ENCODE peak calls at places on chromosomes 7 and 10, in four cellular contexts. Q is gastrocnemius medialis, K is upper lobe of right lung, E is fibroblast of lung. M is an unnamed sample.

GRCh38 chr10:99698504-99699080 is 33.3 kb downstream of the COX15 start:
- DNase-seq in Q (no peak), K (no peak), E (no peak), M (no peak)

GRCh38 chr10:90652519-90652918 is 205.3 kb downstream of the HTR7 start:
- DNase-seq in Q (no peak), K (no peak), E (peak; percentile 45), M (no peak)

GRCh38 chr10:45470098-45471012 is 96.3 kb downstream of the ALOX5 start:
- DNase-seq in Q (no peak), K (no peak), E (peak; percentile 87), M (no peak)

GRCh38 chr7:91266067-91266930 is 2.1 kb downstream of the FZD1 start:
- DNase-seq in Q (no peak), K (peak; percentile 67), E (peak; percentile 41), M (no peak)

GRCh38 chr7:36253699-36254098 is 100.6 kb downstream of the EEPD1 start:
- DNase-seq in Q (no peak), K (no peak), E (no peak), M (no peak)

GRCh38 chr7:157668884-157669767 is 332.3 kb downstream of the DNAJB6 start:
- DNase-seq in Q (no peak), K (peak; percentile 57), E (no peak), M (no peak)

GRCh38 chr10:19862811-19863515 is 46.7 kb downstream of the PLXDC2 start:
- DNase-seq in Q (no peak), K (no peak), E (no peak), M (no peak)

GRCh38 chr10:128178319-128178937 is 52.2 kb upstream of the MKI67 start:
- DNase-seq in Q (no peak), K (no peak), E (peak; percentile 4), M (no peak)

GRCh38 chr7:93923291-93923690 is 1.8 kb downstream of the GNG11 start:
- DNase-seq in Q (no peak), K (no peak), E (no peak), M (no peak)

GRCh38 chr10:75814071-75814470 is 382.6 kb downstream of the LRMDA start:
- DNase-seq in Q (no peak), K (no peak), E (peak; percentile 3), M (no peak)

GRCh38 chr7:151123485-151124204 is 37.4 kb downstream of the AGAP3 start:
- DNase-seq in Q (peak; percentile 66), K (peak; percentile 89), E (peak; percentile 64), M (peak; percentile 83)

GRCh38 chr10:27100800-27101347 is 580 bp upstream of the ANKRD26 start:
- DNase-seq in Q (no peak), K (no peak), E (no peak), M (peak; percentile 72)

GRCh38 chr7:120190566-120190965 is 82.4 kb upstream of the KCND2 start:
- DNase-seq in Q (no peak), K (no peak), E (no peak), M (no peak)

GRCh38 chr10:97782455-97783228 is 10.8 kb upstream of the SFRP5 start:
- DNase-seq in Q (peak; percentile 24), K (no peak), E (no peak), M (no peak)

GRCh38 chr10:120456143-120456625 is 843 bp upstream of the PLPP4 start:
- DNase-seq in Q (no peak), K (no peak), E (no peak), M (no peak)

GRCh38 chr7:32616625-32617024 is 121.3 kb downstream of the AVL9 start:
- DNase-seq in Q (peak; percentile 34), K (no peak), E (peak; percentile 94), M (no peak)

GRCh38 chr10:46264737-46265368 is 21.9 kb upstream of the ANTXRL start:
- DNase-seq in Q (no peak), K (no peak), E (no peak), M (peak; percentile 59)

GRCh38 chr7:147984265-147984664 is 606.3 kb upstream of the C7orf33 start:
- DNase-seq in Q (no peak), K (no peak), E (no peak), M (no peak)

GRCh38 chr7:31772211-31772610 is 85.2 kb downstream of the PPP1R17 start:
- DNase-seq in Q (no peak), K (no peak), E (no peak), M (no peak)

GRCh38 chr7:151680810-151681209 is 161.1 kb upstream of the RHEB start:
- DNase-seq in Q (peak; percentile 37), K (no peak), E (no peak), M (no peak)

GRCh38 chr10:133127291-133128125 is 32.5 kb upstream of the KNDC1 start:
- DNase-seq in Q (no peak), K (peak; percentile 35), E (no peak), M (no peak)

GRCh38 chr10:49347827-49348226 is 48.1 kb downstream of the DRGX start:
- DNase-seq in Q (no peak), K (no peak), E (no peak), M (peak; percentile 58)

GRCh38 chr7:8217200-8218068 is 44.5 kb downstream of the ICA1 start:
- DNase-seq in Q (no peak), K (no peak), E (peak; percentile 52), M (no peak)

GRCh38 chr7:4682621-4683042 is 537 bp downstream of the FOXK1 start:
- DNase-seq in Q (peak; percentile 31), K (peak; percentile 83), E (peak; percentile 60), M (no peak)

GRCh38 chr7:115019882-115020605 is 98.2 kb downstream of the MDFIC start:
- DNase-seq in Q (no peak), K (no peak), E (no peak), M (no peak)

GRCh38 chr7:22338875-22339274 is 18.1 kb downstream of the RAPGEF5 start:
- DNase-seq in Q (no peak), K (no peak), E (no peak), M (no peak)

GRCh38 chr7:42573904-42574692 is 337.1 kb upstream of the GLI3 start:
- DNase-seq in Q (no peak), K (no peak), E (peak; percentile 16), M (no peak)

GRCh38 chr7:706721-707120 is 19.8 kb upstream of the DNAAF5 start:
- DNase-seq in Q (no peak), K (peak; percentile 60), E (no peak), M (no peak)

GRCh38 chr7:24827589-24827988 is 70.3 kb upstream of the GSDME start:
- DNase-seq in Q (no peak), K (no peak), E (peak; percentile 86), M (no peak)

GRCh38 chr7:24576171-24577052 is 3.2 kb downstream of the PALS2 start:
- DNase-seq in Q (no peak), K (no peak), E (peak; percentile 74), M (no peak)

GRCh38 chr7:49119706-49120105 is 195.4 kb downstream of the CDC14C start:
- DNase-seq in Q (no peak), K (no peak), E (no peak), M (no peak)

GRCh38 chr7:96976106-96976505 is 29.2 kb upstream of the DLX6 start:
- DNase-seq in Q (no peak), K (no peak), E (no peak), M (no peak)

GRCh38 chr7:92425311-92425947 is 21.9 kb upstream of the GATAD1 start:
- DNase-seq in Q (no peak), K (no peak), E (no peak), M (no peak)

GRCh38 chr10:123356101-123356500 is 201.9 kb downstream of the BUB3 start:
- DNase-seq in Q (no peak), K (no peak), E (no peak), M (no peak)

GRCh38 chr10:74151879-74152722 is 1.1 kb downstream of the ADK start:
- DNase-seq in Q (no peak), K (no peak), E (no peak), M (no peak)

GRCh38 chr7:82704121-82704520 is 260.5 kb upstream of the CACNA2D1 start:
- DNase-seq in Q (no peak), K (no peak), E (no peak), M (no peak)

GRCh38 chr7:116180302-116180701 is 30.0 kb upstream of the TES start:
- DNase-seq in Q (no peak), K (no peak), E (peak; percentile 51), M (no peak)

GRCh38 chr7:114141415-114141814 is 222.6 kb upstream of the PPP1R3A start:
- DNase-seq in Q (no peak), K (no peak), E (peak; percentile 2), M (no peak)

GRCh38 chr10:68562666-68563522 is 2.8 kb downstream of the TET1 start:
- DNase-seq in Q (no peak), K (no peak), E (peak; percentile 67), M (no peak)

GRCh38 chr10:125060038-125060437 is 100.3 kb downstream of the CTBP2 start:
- DNase-seq in Q (no peak), K (no peak), E (peak; percentile 79), M (no peak)
- H3K27ac ChIP-seq in Q (peak overlapping the region; percentile 91), K (no peak overlapping the region), E (peak overlapping the region; percentile 73), M (peak overlapping the region; percentile 97)

GRCh38 chr10:105149371-105149871 is 508.3 kb downstream of the SORCS3 start:
- DNase-seq in Q (no peak), K (no peak), E (peak; percentile 94), M (no peak)
- H3K4me3 ChIP-seq in Q (no peak overlapping the region), K (no peak overlapping the region), E (no peak overlapping the region), M (no peak overlapping the region)

GRCh38 chr7:44103941-44104879 is at the start of gene AEBP1:
- DNase-seq in Q (no peak), K (peak; percentile 64), E (peak; percentile 46), M (no peak)
- TF ChIP-seq CTCF in Q (no peak), K (no peak), E (no peak), M (no peak)

GRCh38 chr7:55534262-55534915 is 37.9 kb downstream of the VOPP1 start:
- DNase-seq in Q (peak; percentile 36), K (peak; percentile 77), E (peak; percentile 77), M (no peak)

GRCh38 chr7:55535637-55536016 is 36.7 kb downstream of the VOPP1 start:
- DNase-seq in Q (no peak), K (no peak), E (no peak), M (no peak)

GRCh38 chr7:55533729-55534080 is 38.6 kb downstream of the VOPP1 start:
- DNase-seq in Q (no peak), K (no peak), E (no peak), M (no peak)

GRCh38 chr7:55536619-55537457 is 35.5 kb downstream of the VOPP1 start:
- DNase-seq in Q (no peak), K (no peak), E (no peak), M (no peak)

GRCh38 chr7:55534916-55535636 is 37.2 kb downstream of the VOPP1 start:
- DNase-seq in Q (no peak), K (no peak), E (no peak), M (no peak)
- H3K27ac ChIP-seq in Q (peak overlapping the region; percentile 63), K (no peak overlapping the region), E (no peak overlapping the region), M (no peak overlapping the region)

M was measured in coronary artery.